ENCODE peak calls at places on chromosomes 12 and 14, in five cellular contexts. One of them, this sample, is unnamed.

GRCh38 chr14:100384277-100384676 is 61.1 kb downstream of the SLC25A47 start:
- DNase-seq in SK-N-SH: no peak
- DNase-seq in GM23248: no peak
- DNase-seq in OCI-LY7: no peak
- DNase-seq in PC-3: no peak
- DNase-seq in this sample: no peak

GRCh38 chr14:50087350-50088116 is 28.8 kb downstream of the VCPKMT start:
- DNase-seq in SK-N-SH: no peak
- DNase-seq in GM23248: no peak
- DNase-seq in OCI-LY7: no peak
- DNase-seq in PC-3: no peak
- DNase-seq in this sample: no peak

GRCh38 chr12:121145221-121145620 is 12.5 kb downstream of the P2RX7 start:
- DNase-seq in PC-3: no peak
- DNase-seq in GM23248: peak; percentile 52
- DNase-seq in OCI-LY7: no peak
- DNase-seq in SK-N-SH: no peak
- DNase-seq in this sample: no peak

GRCh38 chr14:59415836-59416620 is 49.2 kb downstream of the GPR135 start:
- DNase-seq in GM23248: peak; percentile 1
- DNase-seq in OCI-LY7: no peak
- DNase-seq in PC-3: no peak
- DNase-seq in SK-N-SH: no peak
- DNase-seq in this sample: no peak

GRCh38 chr12:68880660-68881325 is 52.2 kb downstream of the CPM start:
- DNase-seq in GM23248: no peak
- DNase-seq in PC-3: peak; percentile 13
- DNase-seq in OCI-LY7: no peak
- DNase-seq in SK-N-SH: no peak
- DNase-seq in this sample: no peak

GRCh38 chr14:76133103-76133502 is 18.6 kb upstream of the GPATCH2L start:
- DNase-seq in SK-N-SH: no peak
- DNase-seq in PC-3: peak; percentile 56
- DNase-seq in GM23248: peak; percentile 47
- DNase-seq in OCI-LY7: peak; percentile 3
- DNase-seq in this sample: peak; percentile 71

GRCh38 chr12:123055281-123055766 is 74.8 kb downstream of the ARL6IP4 start:
- DNase-seq in GM23248: no peak
- DNase-seq in PC-3: no peak
- DNase-seq in SK-N-SH: no peak
- DNase-seq in OCI-LY7: no peak
- DNase-seq in this sample: no peak

GRCh38 chr12:117664169-117664568 is 302.7 kb upstream of the NOS1 start:
- DNase-seq in GM23248: no peak
- DNase-seq in SK-N-SH: no peak
- DNase-seq in OCI-LY7: no peak
- DNase-seq in PC-3: no peak
- DNase-seq in this sample: no peak

GRCh38 chr14:33271216-33271615 is 332.5 kb downstream of the NPAS3 start:
- DNase-seq in PC-3: no peak
- DNase-seq in SK-N-SH: no peak
- DNase-seq in GM23248: peak; percentile 1
- DNase-seq in OCI-LY7: no peak
- DNase-seq in this sample: no peak

GRCh38 chr12:53381739-53382630 is 2.0 kb downstream of the SP1 start:
- DNase-seq in SK-N-SH: no peak
- DNase-seq in PC-3: peak; percentile 72
- DNase-seq in OCI-LY7: peak; percentile 67
- DNase-seq in GM23248: peak; percentile 85
- DNase-seq in this sample: peak; percentile 74

GRCh38 chr12:1318327-1319031 is 275.9 kb downstream of the FBXL14 start:
- DNase-seq in GM23248: peak; percentile 76
- DNase-seq in PC-3: peak; percentile 62
- DNase-seq in SK-N-SH: no peak
- DNase-seq in OCI-LY7: peak; percentile 44
- DNase-seq in this sample: peak; percentile 55

GRCh38 chr14:104637546-104638003 is 33.0 kb upstream of the TMEM179 start:
- DNase-seq in PC-3: peak; percentile 45
- DNase-seq in SK-N-SH: no peak
- DNase-seq in GM23248: no peak
- DNase-seq in OCI-LY7: no peak
- DNase-seq in this sample: no peak

GRCh38 chr14:61145903-61146411 is 135.2 kb downstream of the TMEM30B start:
- DNase-seq in SK-N-SH: peak; percentile 46
- DNase-seq in PC-3: peak; percentile 51
- DNase-seq in GM23248: peak; percentile 82
- DNase-seq in OCI-LY7: no peak
- DNase-seq in this sample: peak; percentile 11

GRCh38 chr12:124713436-124714082 is 146.1 kb upstream of the NCOR2 start:
- DNase-seq in OCI-LY7: no peak
- DNase-seq in GM23248: peak; percentile 90
- DNase-seq in PC-3: no peak
- DNase-seq in SK-N-SH: peak; percentile 63
- DNase-seq in this sample: peak; percentile 47

GRCh38 chr14:42555365-42555764 is 948.7 kb downstream of the LRFN5 start:
- DNase-seq in OCI-LY7: no peak
- DNase-seq in SK-N-SH: no peak
- DNase-seq in PC-3: no peak
- DNase-seq in GM23248: no peak
- DNase-seq in this sample: no peak
- H3K9me3 ChIP-seq in OCI-LY7: no peaks in the 10 kb centered on the region
- H3K9me3 ChIP-seq in SK-N-SH: no peaks in the 10 kb centered on the region
- H3K9me3 ChIP-seq in PC-3: no peaks in the 10 kb centered on the region
- H3K9me3 ChIP-seq in GM23248: no peaks in the 10 kb centered on the region
- H3K9me3 ChIP-seq in this sample: no peaks in the 10 kb centered on the region

GRCh38 chr14:67514650-67515385 is 18.3 kb upstream of the PLEKHH1 start:
- DNase-seq in OCI-LY7: peak; percentile 60
- DNase-seq in PC-3: peak; percentile 35
- DNase-seq in GM23248: peak; percentile 76
- DNase-seq in SK-N-SH: peak; percentile 83
- DNase-seq in this sample: peak; percentile 70
- TF ChIP-seq EZH2phosphoT487 in OCI-LY7: no peak
- TF ChIP-seq EZH2phosphoT487 in PC-3: no peak
- TF ChIP-seq EZH2phosphoT487 in GM23248: no peak
- TF ChIP-seq EZH2phosphoT487 in SK-N-SH: no peak
- TF ChIP-seq EZH2phosphoT487 in this sample: peak; percentile 66

DNA sequence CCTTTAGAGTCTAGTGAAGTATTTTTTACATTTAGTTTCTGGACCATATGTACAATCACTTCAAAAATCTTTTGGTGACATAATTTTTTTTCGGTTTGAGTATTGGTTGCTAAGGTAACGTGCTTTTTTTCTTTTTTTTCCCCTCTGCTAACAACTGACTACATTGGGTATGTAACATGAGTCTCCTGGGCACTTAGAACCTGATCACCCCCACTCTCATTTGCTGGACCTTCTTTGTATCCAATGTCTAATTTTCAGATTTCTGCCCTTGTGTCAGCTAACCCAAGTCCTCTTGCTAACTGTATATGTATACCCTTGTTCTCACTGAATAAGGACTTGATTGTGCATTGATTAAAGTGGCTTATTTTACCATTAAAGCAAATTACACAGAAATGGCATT is 592.9 kb upstream of the FLRT2 start:
- DNase-seq in PC-3: no peak
- DNase-seq in SK-N-SH: no peak
- DNase-seq in OCI-LY7: no peak
- DNase-seq in GM23248: no peak
- DNase-seq in this sample: no peak
- H3K9me3 ChIP-seq in PC-3: peaks cover 3% of the 10 kb centered on the region
- H3K9me3 ChIP-seq in SK-N-SH: no peaks in the 10 kb centered on the region
- H3K9me3 ChIP-seq in OCI-LY7: no peaks in the 10 kb centered on the region
- H3K9me3 ChIP-seq in GM23248: no peaks in the 10 kb centered on the region
- H3K9me3 ChIP-seq in this sample: no peaks in the 10 kb centered on the region

GRCh38 chr12:9869307-9870161 is at the start of gene CLEC2B:
- DNase-seq in OCI-LY7: peak; percentile 44
- DNase-seq in SK-N-SH: no peak
- DNase-seq in PC-3: peak; percentile 69
- DNase-seq in GM23248: peak; percentile 91
- DNase-seq in this sample: peak; percentile 16
- TF ChIP-seq EZH2phosphoT487 in OCI-LY7: no peak
- TF ChIP-seq EZH2phosphoT487 in SK-N-SH: no peak
- TF ChIP-seq EZH2phosphoT487 in PC-3: no peak
- TF ChIP-seq EZH2phosphoT487 in GM23248: no peak
- TF ChIP-seq EZH2phosphoT487 in this sample: no peak

GRCh38 chr14:28577711-28578131 is 188.9 kb upstream of the FOXG1 start:
- DNase-seq in SK-N-SH: no peak
- DNase-seq in PC-3: peak; percentile 95
- DNase-seq in OCI-LY7: no peak
- DNase-seq in GM23248: no peak
- DNase-seq in this sample: no peak

GRCh38 chr14:28571636-28572035 is 195.0 kb upstream of the FOXG1 start:
- DNase-seq in OCI-LY7: no peak
- DNase-seq in PC-3: peak; percentile 92
- DNase-seq in SK-N-SH: no peak
- DNase-seq in GM23248: no peak
- DNase-seq in this sample: no peak

GRCh38 chr14:28577187-28577586 is 189.4 kb upstream of the FOXG1 start:
- DNase-seq in PC-3: no peak
- DNase-seq in SK-N-SH: no peak
- DNase-seq in OCI-LY7: no peak
- DNase-seq in GM23248: no peak
- DNase-seq in this sample: no peak

GRCh38 chr14:28576523-28576922 is 190.1 kb upstream of the FOXG1 start:
- DNase-seq in OCI-LY7: no peak
- DNase-seq in SK-N-SH: no peak
- DNase-seq in PC-3: peak; percentile 41
- DNase-seq in GM23248: no peak
- DNase-seq in this sample: no peak
- H3K9me3 ChIP-seq in OCI-LY7: no peaks in the 10 kb centered on the region
- H3K9me3 ChIP-seq in SK-N-SH: no peaks in the 10 kb centered on the region
- H3K9me3 ChIP-seq in PC-3: peaks cover 10% of the 10 kb centered on the region
- H3K9me3 ChIP-seq in GM23248: no peaks in the 10 kb centered on the region
- H3K9me3 ChIP-seq in this sample: peaks cover 3% of the 10 kb centered on the region

DNA sequence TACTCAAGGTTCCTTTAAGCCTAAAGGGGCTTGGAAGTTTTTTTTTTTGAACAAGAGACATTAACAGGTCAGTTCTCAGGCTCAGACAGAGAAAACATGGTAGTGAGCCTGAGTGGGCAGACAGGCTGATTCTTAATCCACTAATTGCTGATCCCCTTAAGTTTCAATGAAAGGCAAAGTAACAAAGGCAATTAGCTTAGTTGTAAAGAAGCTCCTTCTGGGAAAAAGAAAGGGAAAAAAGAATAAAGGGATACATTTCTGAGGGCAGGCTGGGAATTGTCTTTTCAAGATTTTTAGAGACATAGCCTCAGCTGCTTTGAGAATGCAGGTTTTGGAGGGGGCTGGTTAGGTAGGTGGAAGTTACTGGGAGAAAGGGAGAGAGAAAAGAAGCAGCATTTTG is 133.8 kb downstream of the CFAP54 start:
- DNase-seq in PC-3: no peak
- DNase-seq in OCI-LY7: no peak
- DNase-seq in SK-N-SH: no peak
- DNase-seq in GM23248: no peak
- DNase-seq in this sample: peak; percentile 72
- TF ChIP-seq EZH2phosphoT487 in PC-3: no peak
- TF ChIP-seq EZH2phosphoT487 in OCI-LY7: no peak
- TF ChIP-seq EZH2phosphoT487 in SK-N-SH: no peak
- TF ChIP-seq EZH2phosphoT487 in GM23248: no peak
- TF ChIP-seq EZH2phosphoT487 in this sample: peak; percentile 96

GRCh38 chr12:34289431-34290190 is 267.3 kb downstream of the ALG10 start:
- DNase-seq in SK-N-SH: no peak
- DNase-seq in OCI-LY7: no peak
- DNase-seq in PC-3: no peak
- DNase-seq in GM23248: no peak
- DNase-seq in this sample: no peak
- H3K9me3 ChIP-seq in SK-N-SH: no peaks in the 10 kb centered on the region
- H3K9me3 ChIP-seq in OCI-LY7: peaks cover 6% of the 10 kb centered on the region
- H3K9me3 ChIP-seq in PC-3: peaks cover 6% of the 10 kb centered on the region
- H3K9me3 ChIP-seq in GM23248: no peaks in the 10 kb centered on the region
- H3K9me3 ChIP-seq in this sample: peaks cover 15% of the 10 kb centered on the region

DNA sequence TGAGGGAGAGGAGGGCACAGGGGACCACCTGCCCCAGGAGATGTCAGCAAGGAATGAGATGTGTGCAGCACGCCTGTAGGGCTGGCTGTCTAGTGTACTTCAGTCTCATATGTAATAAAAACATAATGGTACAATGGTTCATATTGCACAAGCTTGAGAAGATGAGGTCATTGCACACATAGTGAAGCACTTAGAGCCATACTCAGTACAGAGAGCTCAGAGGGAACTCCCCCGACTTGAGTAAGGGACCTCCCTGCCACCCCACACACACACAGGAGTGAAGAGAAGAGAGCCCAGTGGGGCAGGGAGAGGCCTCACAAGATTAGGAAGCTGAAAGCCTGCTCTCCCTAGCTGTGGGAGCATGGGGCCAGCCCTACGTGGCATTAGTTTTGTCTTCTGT is 61.5 kb downstream of the SLC6A12 start:
- DNase-seq in OCI-LY7: no peak
- DNase-seq in PC-3: no peak
- DNase-seq in GM23248: peak; percentile 47
- DNase-seq in SK-N-SH: no peak
- DNase-seq in this sample: no peak
- TF ChIP-seq EZH2phosphoT487 in OCI-LY7: no peak
- TF ChIP-seq EZH2phosphoT487 in PC-3: no peak
- TF ChIP-seq EZH2phosphoT487 in GM23248: no peak
- TF ChIP-seq EZH2phosphoT487 in SK-N-SH: no peak
- TF ChIP-seq EZH2phosphoT487 in this sample: no peak

DNA sequence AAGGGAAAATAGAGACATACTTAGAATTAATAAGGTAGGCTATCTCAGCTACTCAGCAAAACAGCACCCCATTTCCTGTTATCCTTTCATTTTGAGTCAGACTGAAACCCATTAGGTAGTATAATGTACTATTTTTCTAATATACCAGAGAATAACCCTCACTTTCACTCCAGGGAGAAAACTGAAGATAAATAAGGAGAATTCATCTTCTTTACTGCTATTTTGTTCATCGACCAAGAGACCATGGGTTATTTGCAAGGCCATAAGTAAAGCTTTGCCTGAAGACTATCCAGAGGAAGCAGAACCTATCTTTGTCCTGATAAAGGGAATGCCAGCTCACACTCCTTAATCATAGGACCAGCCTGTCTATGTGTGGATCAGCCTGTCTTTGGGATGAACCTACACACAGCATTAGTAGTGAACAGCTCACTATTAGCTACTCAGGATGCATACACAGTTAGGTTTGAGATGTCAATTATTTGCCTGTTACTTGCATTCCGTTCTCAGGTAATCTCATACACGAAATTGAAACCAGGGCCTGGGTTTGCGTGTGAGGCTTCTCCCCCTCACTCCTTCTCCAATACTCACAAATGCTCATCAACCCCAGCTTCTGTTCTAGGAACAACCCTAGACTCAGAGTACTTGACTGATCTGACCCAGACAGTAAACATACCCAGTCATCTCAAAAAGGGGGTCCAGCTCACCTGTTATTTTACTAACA is 124.4 kb downstream of the DAD1 start:
- DNase-seq in GM23248: no peak
- DNase-seq in PC-3: no peak
- DNase-seq in OCI-LY7: no peak
- DNase-seq in SK-N-SH: no peak
- DNase-seq in this sample: no peak
- H3K9me3 ChIP-seq in GM23248: no peaks in the 10 kb centered on the region
- H3K9me3 ChIP-seq in PC-3: no peaks in the 10 kb centered on the region
- H3K9me3 ChIP-seq in OCI-LY7: no peaks in the 10 kb centered on the region
- H3K9me3 ChIP-seq in SK-N-SH: no peaks in the 10 kb centered on the region
- H3K9me3 ChIP-seq in this sample: no peaks in the 10 kb centered on the region